ENCODE peak calls at places on chromosomes 16 and 17, in five cellular contexts. Z is AG10803, I is foreskin keratinocyte, S is B cell, B is PC-9. X is an unnamed sample.

GRCh38 chr16:12360240-12360639 is 383.7 kb downstream of the SNX29 start:
- DNase-seq in B (no peak), Z (no peak), I (no peak), S (no peak), X (no peak)

GRCh38 chr17:35900693-35901487 is 20.7 kb upstream of the CCL5 start:
- DNase-seq in B (peak; percentile 29), S (no peak), I (peak; percentile 40), Z (no peak), X (peak; percentile 18)

GRCh38 chr16:1912215-1912543 is 6.0 kb downstream of the HS3ST6 start:
- DNase-seq in I (no peak), S (no peak), Z (no peak), B (no peak), X (no peak)

GRCh38 chr17:80124351-80124981 is 22.5 kb downstream of the EIF4A3 start:
- DNase-seq in B (peak; percentile 89), Z (peak; percentile 62), S (no peak), I (no peak), X (no peak)

GRCh38 chr17:71188811-71189492 is 931.9 kb upstream of the SOX9 start:
- DNase-seq in Z (peak; percentile 95), S (no peak), B (peak; percentile 20), I (peak; percentile 91), X (no peak)

GRCh38 chr16:48558269-48558915 is 51.6 kb downstream of the N4BP1 start:
- DNase-seq in Z (peak; percentile 79), I (no peak), S (no peak), B (no peak), X (no peak)

GRCh38 chr16:88439706-88440105 is 13.4 kb upstream of the ZFPM1 start:
- DNase-seq in S (no peak), Z (no peak), I (no peak), B (no peak), X (no peak)

GRCh38 chr17:82079001-82079677 is 13.5 kb upstream of the DUS1L start:
- DNase-seq in S (no peak), B (no peak), Z (no peak), I (no peak), X (no peak)

GRCh38 chr16:56709686-56710040 is 20.3 kb upstream of the NUP93 start:
- DNase-seq in I (no peak), Z (no peak), B (no peak), S (no peak), X (no peak)

GRCh38 chr17:73278465-73279453 is 17.1 kb upstream of the CPSF4L start:
- DNase-seq in Z (peak; percentile 35), B (peak; percentile 32), S (no peak), I (no peak), X (no peak)

GRCh38 chr17:57478851-57479250 is 222.5 kb downstream of the MSI2 start:
- DNase-seq in Z (no peak), I (no peak), S (no peak), B (no peak), X (no peak)

GRCh38 chr16:11791144-11791828 is 5.8 kb downstream of the ZC3H7A start:
- DNase-seq in Z (no peak), B (no peak), I (no peak), S (no peak), X (no peak)

GRCh38 chr17:4329838-4330237 is 36.6 kb downstream of the UBE2G1 start:
- DNase-seq in B (peak; percentile 37), Z (peak; percentile 91), I (peak; percentile 95), S (no peak), X (no peak)

GRCh38 chr17:50507871-50508572 is at the start of gene MYCBPAP:
- DNase-seq in S (peak; percentile 93), I (no peak), B (peak; percentile 76), Z (peak; percentile 73), X (peak; percentile 88)
- TF ChIP-seq CTCF in S (no peak), I (peak; percentile 43), B (no peak), Z (peak; percentile 9), X (no peak)

GRCh38 chr17:75289832-75290337 is 652 bp upstream of the SLC25A19 start:
- DNase-seq in S (no peak), I (no peak), B (no peak), Z (peak; percentile 63), X (no peak)
- TF ChIP-seq CTCF in S (peak; percentile 78), I (peak; percentile 42), B (no peak), Z (peak; percentile 46), X (no peak)

GRCh38 chr17:74749262-74750038 is 1.0 kb downstream of the NHERF1 start:
- DNase-seq in B (peak; percentile 33), Z (no peak), I (no peak), S (no peak), X (peak; percentile 69)
- TF ChIP-seq CTCF in B (no peak), Z (no peak), I (no peak), S (no peak), X (no peak)

GRCh38 chr16:30187556-30187865 is 4.1 kb downstream of the CORO1A start:
- DNase-seq in Z (no peak), S (no peak), I (no peak), B (no peak), X (no peak)
- TF ChIP-seq CTCF in Z (no peak), S (no peak), I (no peak), B (peak; percentile 23), X (no peak)

GRCh38 chr16:27177031-27177774 is 26.1 kb upstream of the KDM8 start:
- DNase-seq in B (no peak), S (no peak), I (peak; percentile 51), Z (peak; percentile 80), X (no peak)

GRCh38 chr16:27179500-27180072 is 23.7 kb upstream of the KDM8 start:
- DNase-seq in Z (peak; percentile 62), I (no peak), B (peak; percentile 65), S (peak; percentile 80), X (peak; percentile 86)

GRCh38 chr16:27175888-27176287 is 27.4 kb upstream of the KDM8 start:
- DNase-seq in B (no peak), S (no peak), I (no peak), Z (no peak), X (no peak)

GRCh38 chr16:27181020-27181419 is 22.3 kb upstream of the KDM8 start:
- DNase-seq in S (no peak), I (no peak), Z (no peak), B (no peak), X (no peak)
- TF ChIP-seq CTCF in S (no peak), I (peak; percentile 29), Z (no peak), B (peak; percentile 30), X (no peak)

GRCh38 chr17:63136381-63137012 is 170.5 kb downstream of the TANC2 start:
- DNase-seq in Z (no peak), B (no peak), I (no peak), S (no peak), X (no peak)

GRCh38 chr17:63139356-63139755 is 173.3 kb downstream of the TANC2 start:
- DNase-seq in B (no peak), S (no peak), I (no peak), Z (no peak), X (no peak)

GRCh38 chr17:63137163-63137562 is 171.1 kb downstream of the TANC2 start:
- DNase-seq in Z (no peak), I (no peak), B (no peak), S (no peak), X (no peak)

GRCh38 chr17:63140255-63140654 is 174.2 kb downstream of the TANC2 start:
- DNase-seq in Z (peak; percentile 24), S (peak; percentile 18), I (no peak), B (no peak), X (no peak)

GRCh38 chr17:63138713-63139112 is 172.7 kb downstream of the TANC2 start:
- DNase-seq in Z (peak; percentile 58), B (no peak), S (no peak), I (no peak), X (no peak)
- TF ChIP-seq CTCF in Z (no peak), B (no peak), S (no peak), I (no peak), X (no peak)

GRCh38 chr16:69565611-69566436 is at the start of gene NFAT5:
- DNase-seq in I (no peak), S (peak; percentile 84), B (peak; percentile 94), Z (peak; percentile 83), X (peak; percentile 92)

GRCh38 chr16:69564845-69565610 is 738 bp upstream of the NFAT5 start:
- DNase-seq in S (no peak), I (no peak), Z (no peak), B (no peak), X (no peak)

GRCh38 chr16:69562818-69563217 is 2.9 kb upstream of the NFAT5 start:
- DNase-seq in B (no peak), I (no peak), Z (no peak), S (no peak), X (no peak)

GRCh38 chr16:69561901-69562300 is 3.9 kb upstream of the NFAT5 start:
- DNase-seq in S (no peak), Z (no peak), I (no peak), B (no peak), X (no peak)

DNA sequence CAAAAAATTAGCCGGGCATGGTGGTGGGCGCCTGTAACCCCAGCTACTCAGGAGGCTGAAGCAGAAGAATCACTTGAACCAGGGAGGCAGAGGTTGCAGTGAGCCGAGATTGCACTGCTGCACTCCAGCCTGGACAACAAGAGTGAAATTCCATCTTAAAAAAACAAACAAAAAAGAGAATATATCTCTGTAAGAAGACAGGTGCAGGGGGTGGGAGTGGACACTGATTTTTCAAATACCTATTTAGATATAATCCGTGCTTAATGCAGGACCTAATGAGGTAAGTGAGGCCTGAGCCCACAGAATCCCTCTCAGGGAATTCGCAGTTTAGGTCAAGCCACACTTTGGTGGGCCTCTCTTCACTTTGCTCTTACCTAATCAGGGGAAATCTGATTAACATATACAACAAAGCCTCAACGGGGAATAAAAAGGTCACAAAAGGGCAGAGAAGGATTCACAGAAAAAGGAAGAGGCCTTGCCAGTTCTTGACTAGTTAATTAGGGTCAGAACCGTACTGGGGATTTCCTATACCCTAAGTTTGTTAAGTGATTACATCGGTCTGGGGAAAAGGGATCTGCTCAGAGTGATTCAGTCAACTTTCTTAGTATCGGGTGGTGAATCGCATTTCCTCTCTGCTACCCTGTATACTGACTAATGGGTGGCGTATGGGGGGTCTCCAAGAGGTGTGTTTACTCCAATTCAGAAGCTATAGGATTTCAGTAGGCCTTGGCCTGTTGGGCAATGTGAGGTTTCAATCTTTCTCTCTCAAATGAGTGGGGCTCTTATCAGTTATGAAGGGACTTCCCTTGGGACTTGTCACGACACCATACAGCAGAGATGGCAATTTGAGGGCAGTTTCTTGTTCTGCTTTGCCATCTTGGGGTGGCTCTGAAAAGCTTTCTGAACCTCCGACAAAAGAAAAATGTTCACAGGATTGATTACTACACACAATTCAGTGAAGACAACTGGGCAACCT is 1.9 kb upstream of the NFAT5 start:
- DNase-seq in S (peak; percentile 63), B (peak; percentile 14), Z (no peak), I (no peak), X (no peak)
- TF ChIP-seq CTCF in S (no peak), B (no peak), Z (no peak), I (peak; percentile 35), X (no peak)

DNA sequence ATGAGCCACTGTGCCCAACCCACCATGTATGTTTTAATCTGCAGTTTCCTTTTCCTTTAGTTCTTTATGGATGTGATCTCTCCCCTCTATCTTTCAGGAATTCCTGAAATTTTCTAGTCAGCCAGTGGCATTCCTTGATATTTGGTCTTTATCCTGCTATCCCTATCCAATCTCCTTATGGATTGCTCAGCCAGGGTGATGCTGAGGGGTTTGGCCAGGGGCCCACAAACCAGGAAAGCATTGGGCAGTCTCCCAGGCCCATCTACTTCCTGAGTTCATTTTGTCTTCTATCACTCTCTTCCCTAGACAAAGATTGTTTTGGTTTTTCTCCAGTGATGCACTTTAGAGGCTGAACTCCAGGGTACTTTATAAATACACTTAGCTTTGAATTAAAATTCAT is 115.9 kb downstream of the KATNIP start:
- DNase-seq in I (no peak), S (no peak), Z (peak; percentile 19), B (no peak), X (no peak)
- TF ChIP-seq CTCF in I (no peak), S (no peak), Z (no peak), B (no peak), X (no peak)